ENCODE peak calls at places on chromosomes 7 and 10, in four cellular contexts. K is sigmoid colon, U is HL-60, H is GM23338. W is an unnamed sample.

GRCh38 chr7:80449841-80450240 is 62.0 kb downstream of the GNAT3 start:
- DNase-seq in K (no peak), U (no peak), H (no peak), W (no peak)

GRCh38 chr10:98078774-98079173 is 48.4 kb upstream of the CRTAC1 start:
- DNase-seq in K (no peak), U (no peak), H (no peak), W (no peak)

GRCh38 chr10:129274928-129275474 is 192.0 kb upstream of the MGMT start:
- DNase-seq in K (no peak), U (no peak), H (peak; percentile 87), W (no peak)

GRCh38 chr7:100687740-100688592 is 6.1 kb downstream of the GIGYF1 start:
- DNase-seq in K (no peak), U (no peak), H (no peak), W (no peak)

GRCh38 chr7:27122075-27122910 is 8.3 kb downstream of the HOXA4 start:
- DNase-seq in K (no peak), U (no peak), H (peak; percentile 47), W (no peak)

GRCh38 chr7:158324397-158325360 is 262.9 kb downstream of the PTPRN2 start:
- DNase-seq in K (no peak), U (no peak), H (no peak), W (peak; percentile 29)

GRCh38 chr10:123061865-123062264 is 53.1 kb downstream of the ACADSB start:
- DNase-seq in K (no peak), U (no peak), H (no peak), W (no peak)

GRCh38 chr7:63899691-63900393 is 98.8 kb upstream of the ZNF722 start:
- DNase-seq in K (peak; percentile 76), U (no peak), H (no peak), W (peak; percentile 73)

GRCh38 chr10:98170249-98171117 is 36.0 kb downstream of the R3HCC1L start:
- DNase-seq in K (no peak), U (peak; percentile 24), H (peak; percentile 88), W (peak; percentile 49)

GRCh38 chr10:62130948-62131347 is 137.7 kb downstream of the RTKN2 start:
- DNase-seq in K (no peak), U (no peak), H (no peak), W (no peak)

GRCh38 chr10:75955953-75956352 is 524.5 kb downstream of the LRMDA start:
- DNase-seq in K (no peak), U (no peak), H (no peak), W (no peak)

GRCh38 chr10:27240212-27240890 is at the start of gene ACBD5:
- DNase-seq in K (peak; percentile 96), U (peak; percentile 64), H (peak; percentile 87), W (peak; percentile 82)

GRCh38 chr7:157129200-157129599 is 9.5 kb upstream of the UBE3C start:
- DNase-seq in K (no peak), U (no peak), H (no peak), W (no peak)

GRCh38 chr7:118250860-118251494 is 26.5 kb downstream of the ANKRD7 start:
- DNase-seq in K (no peak), U (no peak), H (no peak), W (no peak)

GRCh38 chr10:69685802-69686585 is 55.9 kb downstream of the FAM241B start:
- DNase-seq in K (peak; percentile 56), U (no peak), H (no peak), W (peak; percentile 33)

GRCh38 chr10:124619195-124619594 is 125.0 kb downstream of the FAM53B start:
- DNase-seq in K (no peak), U (no peak), H (no peak), W (peak; percentile 80)

GRCh38 chr7:143419880-143420279 is 11.2 kb upstream of the EPHA1 start:
- DNase-seq in K (no peak), U (no peak), H (no peak), W (peak; percentile 91)

GRCh38 chr10:27359792-27360320 is 119.3 kb upstream of the ACBD5 start:
- DNase-seq in K (no peak), U (no peak), H (no peak), W (no peak)

GRCh38 chr10:32419615-32420014 is 26.3 kb upstream of the CCDC7 start:
- DNase-seq in K (no peak), U (no peak), H (no peak), W (no peak)

GRCh38 chr7:76262683-76263402 is 39.6 kb upstream of the HSPB1 start:
- DNase-seq in K (no peak), U (peak; percentile 41), H (peak; percentile 93), W (peak; percentile 51)

GRCh38 chr7:16587129-16587528 is 58.4 kb downstream of the ANKMY2 start:
- DNase-seq in K (no peak), U (no peak), H (no peak), W (no peak)

GRCh38 chr10:88565072-88565471 is 18.0 kb downstream of the RNLS start:
- DNase-seq in K (no peak), U (no peak), H (peak; percentile 21), W (no peak)

GRCh38 chr10:44300666-44301649 is 83.9 kb downstream of the CXCL12 start:
- DNase-seq in K (no peak), U (no peak), H (no peak), W (no peak)

GRCh38 chr10:63423489-63423888 is 42.3 kb downstream of the JMJD1C start:
- DNase-seq in K (no peak), U (no peak), H (no peak), W (no peak)

GRCh38 chr7:131100357-131101054 is 227.2 kb upstream of the MKLN1 start:
- DNase-seq in K (no peak), U (no peak), H (no peak), W (no peak)

GRCh38 chr7:2523941-2524807 is 4.6 kb downstream of the LFNG start:
- DNase-seq in K (no peak), U (peak; percentile 45), H (peak; percentile 74), W (peak; percentile 96)

GRCh38 chr10:120984221-120984620 is 133.1 kb downstream of the WDR11 start:
- DNase-seq in K (no peak), U (no peak), H (no peak), W (no peak)

GRCh38 chr7:113464096-113464855 is 345.9 kb upstream of the SMIM30 start:
- DNase-seq in K (no peak), U (no peak), H (no peak), W (no peak)

GRCh38 chr10:2955064-2955463 is 112.3 kb upstream of the PFKP start:
- DNase-seq in K (no peak), U (no peak), H (no peak), W (no peak)

GRCh38 chr7:155815332-155816191 is 3.3 kb upstream of the SHH start:
- DNase-seq in K (no peak), U (no peak), H (peak; percentile 87), W (peak; percentile 64)

GRCh38 chr10:110502851-110503301 is 5.2 kb downstream of the DUSP5 start:
- DNase-seq in K (peak; percentile 91), U (peak; percentile 54), H (no peak), W (peak; percentile 84)
- TF ChIP-seq POLR2AphosphoS5 in K (peak; percentile 58), U (no peak), H (no peak), W (peak; percentile 68)

DNA sequence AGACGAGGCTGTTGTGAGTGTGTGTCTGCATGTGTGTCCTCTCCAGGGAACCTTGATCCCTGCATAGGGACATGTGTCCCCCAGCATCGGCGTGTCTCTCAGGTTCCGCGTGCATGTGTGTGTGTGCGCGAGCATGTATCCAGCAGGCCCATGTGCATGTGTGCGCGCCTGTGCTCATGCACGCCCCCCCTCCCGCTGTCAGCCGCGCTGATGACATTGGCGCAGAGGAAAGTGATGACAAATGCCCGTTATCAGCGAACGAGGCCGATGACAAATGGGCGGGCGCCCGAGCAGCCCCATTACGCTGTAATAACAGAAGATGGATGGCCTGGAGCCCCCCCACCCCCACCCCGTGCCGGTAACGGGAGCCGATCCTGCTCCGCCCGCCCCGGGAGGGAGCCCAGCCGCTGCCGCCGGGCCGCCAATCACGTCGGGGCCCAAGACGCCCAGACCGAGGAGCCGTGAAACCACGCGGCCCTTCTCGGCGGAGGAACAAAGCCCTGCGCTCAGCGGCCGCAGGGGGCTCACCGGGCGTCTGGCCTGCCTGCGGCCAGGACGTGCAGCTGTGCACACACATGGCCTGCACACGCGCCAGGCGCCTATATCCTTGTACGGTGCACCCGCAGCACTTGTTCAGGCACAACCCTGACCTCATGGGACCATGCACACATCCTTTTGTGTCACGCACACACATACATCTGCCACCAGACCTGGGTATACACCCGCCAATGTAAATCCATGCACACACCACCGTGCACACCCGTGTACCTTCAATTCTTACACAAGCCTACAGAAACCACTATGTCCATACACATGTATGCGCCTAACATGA is 21.5 kb downstream of the POLL start:
- DNase-seq in K (peak; percentile 42), U (no peak), H (peak; percentile 77), W (no peak)
- H3K27me3 ChIP-seq in K (peaks cover 89% of the 10 kb centered on the region), U (peaks cover 33% of the 10 kb centered on the region), H (peaks cover 57% of the 10 kb centered on the region), W (peaks cover 10% of the 10 kb centered on the region)

GRCh38 chr10:74857586-74857985 is 31.2 kb downstream of the KAT6B start:
- DNase-seq in K (no peak), U (no peak), H (no peak), W (no peak)

GRCh38 chr10:74856940-74857339 is 30.5 kb downstream of the KAT6B start:
- DNase-seq in K (no peak), U (no peak), H (no peak), W (no peak)

GRCh38 chr10:74855027-74855426 is 28.6 kb downstream of the KAT6B start:
- DNase-seq in K (peak; percentile 73), U (no peak), H (no peak), W (no peak)

GRCh38 chr10:74854610-74855009 is 28.2 kb downstream of the KAT6B start:
- DNase-seq in K (no peak), U (no peak), H (no peak), W (no peak)

DNA sequence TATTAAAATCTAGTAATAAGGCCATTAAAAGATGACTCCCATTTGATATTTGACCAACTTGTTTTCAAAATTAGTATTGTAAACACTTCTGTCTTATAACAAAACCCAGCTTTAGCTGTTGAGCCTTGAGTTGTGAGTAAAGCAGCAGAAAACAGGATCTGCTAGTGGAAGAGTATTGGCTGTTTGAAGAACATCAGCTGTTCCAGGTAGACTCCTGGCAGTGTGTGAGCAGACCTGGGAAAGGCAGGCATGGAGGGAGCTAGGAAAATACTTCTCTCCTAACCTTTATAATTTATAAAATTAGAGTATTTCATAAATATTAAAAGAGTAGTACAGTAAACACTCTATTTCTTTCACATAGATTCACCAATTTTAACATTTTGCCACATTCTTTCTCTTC is 29.0 kb downstream of the KAT6B start:
- DNase-seq in K (no peak), U (no peak), H (no peak), W (no peak)
- TF ChIP-seq CTCF in K (no peak), U (no peak), H (no peak), W (no peak)

GRCh38 chr7:138125598-138126111 is 49.4 kb downstream of the AKR1D1 start:
- DNase-seq in K (no peak), U (no peak), H (no peak), W (no peak)
- TF ChIP-seq POLR2AphosphoS5 in K (no peak), U (no peak), H (no peak), W (no peak)